ENCODE peak calls at places on chromosomes 4 and X, in ten cellular contexts. Q is endothelial cell of umbilical vein, G is NB4, T is A549, D is WTC11, S is HepG2, F is K562, W is HCT116, I is GM12878, V is H1. Z is an unnamed sample.
A peak's percentile ranks its signal among the peaks of the same experiment; 100 is the strongest.

GRCh38 chrX:109283870-109284269 is 198.0 kb downstream of the GUCY2F start:
- DNase-seq in T (no peak), G (no peak), D (no peak), F (no peak), Q (no peak), S (no peak), V (no peak), W (no peak), I (no peak), Z (no peak)

GRCh38 chr4:171042989-171043524 is 770.1 kb upstream of the GALNTL6 start:
- DNase-seq in S (no peak), I (no peak), T (no peak), F (no peak), W (no peak), D (no peak), Q (no peak), G (no peak), V (no peak), Z (no peak)

GRCh38 chr4:64417974-64418373 is 8.7 kb upstream of the TECRL start:
- DNase-seq in W (no peak), F (no peak), G (no peak), Q (peak; percentile 21), D (no peak), S (no peak), T (no peak), I (no peak), V (no peak), Z (no peak)

GRCh38 chrX:26722666-26723428 is 506.9 kb downstream of the MAGEB5 start:
- DNase-seq in V (no peak), D (no peak), G (no peak), T (no peak), I (no peak), F (no peak), Q (no peak), W (no peak), S (no peak), Z (no peak)

GRCh38 chr4:40601641-40602040 is 28.0 kb downstream of the RBM47 start:
- DNase-seq in G (peak; percentile 88), D (no peak), S (no peak), Q (no peak), I (no peak), F (no peak), T (no peak), W (no peak), V (no peak), Z (no peak)

GRCh38 chr4:47084111-47084510 is 52.7 kb downstream of the GABRB1 start:
- DNase-seq in D (no peak), W (no peak), G (no peak), F (no peak), Q (no peak), T (no peak), V (no peak), S (no peak), I (no peak), Z (no peak)

GRCh38 chr4:108114503-108114902 is 54.2 kb downstream of the LEF1 start:
- DNase-seq in F (peak; percentile 82), G (no peak), Q (no peak), W (no peak), S (no peak), T (no peak), I (no peak), V (no peak), D (no peak), Z (no peak)

GRCh38 chr4:23135792-23136645 is 443.3 kb downstream of the GBA3 start:
- DNase-seq in F (peak; percentile 21), W (peak; percentile 12), V (no peak), I (no peak), G (peak; percentile 65), S (peak; percentile 35), T (peak; percentile 46), D (no peak), Q (peak; percentile 24), Z (peak; percentile 24)

GRCh38 chr4:113762851-113763172 is 1.3 kb upstream of the CAMK2D start:
- DNase-seq in V (no peak), I (no peak), Q (no peak), W (no peak), D (no peak), S (no peak), F (no peak), T (no peak), G (no peak), Z (no peak)

GRCh38 chr4:88350786-88351185 is 27.9 kb upstream of the HERC6 start:
- DNase-seq in I (no peak), F (no peak), W (no peak), V (peak; percentile 1), G (no peak), S (no peak), T (no peak), Q (no peak), D (no peak), Z (no peak)

GRCh38 chr4:17770845-17771244 is 10.6 kb downstream of the FAM184B start:
- DNase-seq in V (no peak), I (no peak), S (no peak), T (no peak), F (no peak), D (no peak), W (no peak), Q (no peak), G (no peak), Z (no peak)

DNA sequence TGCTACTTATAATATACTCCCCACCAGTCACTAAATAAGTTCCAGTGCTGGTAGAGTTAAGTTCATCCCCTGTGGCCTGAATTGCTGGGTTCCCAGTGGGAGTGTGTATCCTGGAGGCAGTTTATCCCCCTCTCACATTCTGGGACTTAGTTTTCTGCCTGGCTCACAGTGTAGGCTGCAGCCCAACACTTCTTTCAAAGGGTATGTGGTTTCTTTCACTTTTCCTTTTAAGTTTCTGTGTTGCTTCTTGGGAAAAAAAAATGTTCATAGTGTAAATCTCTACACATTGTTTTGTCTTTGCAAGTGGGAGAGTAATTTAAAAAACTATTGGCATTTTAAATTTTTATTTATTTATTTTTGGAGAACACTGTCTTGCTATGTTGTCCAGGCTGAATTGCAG is 204.0 kb downstream of the CHIC1 start:
- DNase-seq in D (no peak), V (no peak), I (no peak), S (no peak), G (no peak), Q (no peak), T (no peak), W (no peak), F (no peak), Z (no peak)
- TF ChIP-seq MAX in D (no peak), V (no peak), I (no peak), S (no peak), G (no peak), Q (no peak), T (no peak), W (no peak), F (no peak), Z (no peak)

GRCh38 chr4:29073571-29073970 is 1646.6 kb upstream of the PCDH7 start:
- DNase-seq in Q (no peak), I (no peak), S (no peak), F (no peak), V (no peak), D (no peak), G (no peak), W (no peak), T (no peak), Z (no peak)
- TF ChIP-seq MAX in Q (no peak), I (no peak), S (no peak), F (no peak), V (no peak), D (no peak), G (no peak), W (no peak), T (no peak), Z (no peak)

GRCh38 chr4:5141802-5142201 is 90.5 kb downstream of the STK32B start:
- DNase-seq in D (no peak), S (no peak), Q (no peak), I (no peak), V (peak; percentile 23), T (no peak), W (no peak), G (no peak), F (no peak), Z (no peak)

GRCh38 chr4:5143940-5144339 is 92.7 kb downstream of the STK32B start:
- DNase-seq in G (no peak), S (no peak), V (peak; percentile 19), W (no peak), F (no peak), T (no peak), I (no peak), D (no peak), Q (no peak), Z (no peak)

GRCh38 chr4:5144384-5144783 is 93.1 kb downstream of the STK32B start:
- DNase-seq in V (no peak), F (peak; percentile 23), Q (no peak), D (no peak), W (no peak), I (no peak), T (no peak), S (no peak), G (no peak), Z (no peak)

GRCh38 chr4:5143306-5143861 is 92.1 kb downstream of the STK32B start:
- DNase-seq in G (no peak), S (no peak), F (no peak), D (no peak), T (no peak), Q (no peak), W (no peak), I (no peak), V (no peak), Z (no peak)

DNA sequence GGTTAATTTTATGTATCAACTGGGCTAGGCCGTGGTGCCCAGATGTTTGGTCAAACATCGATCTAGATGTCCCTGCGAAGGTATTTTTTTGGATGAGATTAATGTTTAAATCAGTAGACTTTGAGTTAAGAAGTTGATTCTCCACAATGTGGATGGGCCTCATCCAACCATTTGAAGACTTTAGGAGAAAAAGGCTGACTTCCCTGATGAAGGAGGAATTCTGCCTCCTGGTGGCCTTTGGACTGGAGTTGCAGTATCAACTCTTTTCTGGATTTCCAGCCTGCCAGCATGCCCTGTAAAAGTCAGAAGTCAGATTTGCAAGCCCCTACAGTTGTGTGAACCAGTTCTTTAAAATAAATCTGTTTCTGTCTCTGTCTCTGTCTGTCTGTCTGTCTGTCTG is 91.4 kb downstream of the STK32B start:
- DNase-seq in G (peak; percentile 70), I (no peak), Q (peak; percentile 53), V (peak; percentile 56), W (peak; percentile 16), D (peak; percentile 60), S (peak; percentile 20), F (peak; percentile 39), T (peak; percentile 58), Z (peak; percentile 33)
- TF ChIP-seq MAX in G (no peak), I (no peak), Q (no peak), V (no peak), W (no peak), D (no peak), S (no peak), F (no peak), T (no peak), Z (no peak)

GRCh38 chrX:13464599-13465275 is 104.7 kb upstream of the EGFL6 start:
- DNase-seq in V (no peak), F (no peak), G (no peak), W (no peak), I (no peak), T (no peak), Q (no peak), D (no peak), S (no peak), Z (no peak)

GRCh38 chrX:13467243-13467642 is 102.2 kb upstream of the EGFL6 start:
- DNase-seq in T (no peak), I (no peak), W (no peak), V (no peak), F (no peak), G (no peak), Q (no peak), D (no peak), S (no peak), Z (no peak)

GRCh38 chrX:13468096-13468495 is 101.3 kb upstream of the EGFL6 start:
- DNase-seq in F (no peak), D (no peak), G (no peak), W (no peak), T (no peak), Q (no peak), S (no peak), V (no peak), I (no peak), Z (no peak)

GRCh38 chrX:13463608-13464007 is 105.8 kb upstream of the EGFL6 start:
- DNase-seq in S (no peak), I (no peak), Q (peak; percentile 40), F (no peak), W (no peak), T (peak; percentile 6), G (peak; percentile 75), D (no peak), V (no peak), Z (no peak)
- TF ChIP-seq MAX in S (no peak), I (no peak), Q (no peak), F (no peak), W (no peak), T (no peak), G (peak; percentile 7), D (no peak), V (no peak), Z (peak; percentile 27)